ENCODE peak calls at places on chromosomes 4 and X, in six cellular contexts. Y is HCEC 1CT; I is activated naive CD4-positive, alpha-beta T cell treated with anti-CD3 and anti-CD28 coated beads for 36 hours; A is EH; W is effector memory CD4-positive, alpha-beta T cell; K is NCI-H1436. H is an unnamed sample.

GRCh38 chrX:69027181-69028005 is 137.9 kb downstream of the PJA1 start:
- DNase-seq in Y (peak; percentile 15), I (no peak), A (peak; percentile 48), W (no peak), K (no peak), H (peak; percentile 71)

GRCh38 chr4:56112377-56112776 is 163.6 kb downstream of the CEP135 start:
- DNase-seq in Y (no peak), I (no peak), A (no peak), W (no peak), K (no peak), H (no peak)

GRCh38 chrX:123731987-123732678 is 719 bp downstream of the THOC2 start:
- DNase-seq in Y (peak; percentile 13), I (peak; percentile 10), A (peak; percentile 31), W (no peak), K (no peak), H (no peak)

GRCh38 chr4:42627887-42628646 is 28.8 kb downstream of the ATP8A1 start:
- DNase-seq in Y (no peak), I (peak; percentile 76), A (no peak), W (peak; percentile 5), K (peak; percentile 77), H (no peak)

GRCh38 chr4:130568746-130569145 is 1472.8 kb downstream of the C4orf33 start:
- DNase-seq in Y (no peak), I (no peak), A (no peak), W (no peak), K (no peak), H (no peak)

GRCh38 chrX:123731258-123731986 is 1.4 kb downstream of the THOC2 start:
- DNase-seq in Y (peak; percentile 10), I (peak; percentile 43), A (peak; percentile 44), W (no peak), K (no peak), H (peak; percentile 31)

GRCh38 chr4:168630445-168631187 is 133.8 kb downstream of the PALLD start:
- DNase-seq in Y (peak; percentile 58), I (no peak), A (peak; percentile 64), W (no peak), K (no peak), H (peak; percentile 79)

GRCh38 chr4:119490335-119490734 is 138.3 kb downstream of the PDE5A start:
- DNase-seq in Y (peak; percentile 15), I (peak; percentile 6), A (peak; percentile 45), W (no peak), K (no peak), H (peak; percentile 35)

GRCh38 chr4:39446842-39447573 is 11.7 kb downstream of the RPL9 start:
- DNase-seq in Y (no peak), I (peak; percentile 74), A (peak; percentile 22), W (peak; percentile 15), K (no peak), H (peak; percentile 57)

GRCh38 chrX:145506225-145506624 is 258.9 kb downstream of the SPANXN1 start:
- DNase-seq in Y (no peak), I (no peak), A (no peak), W (no peak), K (no peak), H (no peak)

GRCh38 chr4:123922847-123923246 is 526.3 kb downstream of the SPRY1 start:
- DNase-seq in Y (no peak), I (no peak), A (peak; percentile 59), W (no peak), K (no peak), H (no peak)

GRCh38 chrX:18271725-18272124 is 51.0 kb upstream of the BEND2 start:
- DNase-seq in Y (no peak), I (no peak), A (no peak), W (no peak), K (no peak), H (no peak)

GRCh38 chr4:138199568-138200235 is 42.4 kb downstream of the SLC7A11 start:
- DNase-seq in Y (no peak), I (no peak), A (peak; percentile 22), W (no peak), K (no peak), H (no peak)

GRCh38 chr4:26263165-26263564 is 57.6 kb upstream of the RBPJ start:
- DNase-seq in Y (no peak), I (no peak), A (no peak), W (no peak), K (peak; percentile 21), H (no peak)

GRCh38 chr4:168654206-168655174 is 157.6 kb downstream of the PALLD start:
- DNase-seq in Y (no peak), I (no peak), A (peak; percentile 21), W (no peak), K (peak; percentile 54), H (no peak)

GRCh38 chr4:57184378-57185031 is 74.3 kb upstream of the IGFBP7 start:
- DNase-seq in Y (no peak), I (no peak), A (no peak), W (no peak), K (no peak), H (no peak)

GRCh38 chr4:181235361-181235760 is 1007.8 kb upstream of the TENM3 start:
- DNase-seq in Y (no peak), I (no peak), A (no peak), W (no peak), K (peak; percentile 79), H (no peak)

GRCh38 chr4:15729910-15730533 is 27.2 kb downstream of the BST1 start:
- DNase-seq in Y (peak; percentile 24), I (peak; percentile 54), A (peak; percentile 59), W (no peak), K (peak; percentile 0), H (peak; percentile 40)

GRCh38 chr4:176335421-176335820 is 15.7 kb downstream of the SPCS3 start:
- DNase-seq in Y (peak; percentile 75), I (no peak), A (peak; percentile 56), W (no peak), K (no peak), H (no peak)

GRCh38 chrX:39953879-39954278 is 143.9 kb downstream of the BCOR start:
- DNase-seq in Y (peak; percentile 48), I (no peak), A (peak; percentile 75), W (no peak), K (no peak), H (peak; percentile 77)

GRCh38 chrX:120291211-120291610 is 20.1 kb downstream of the TMEM255A start:
- DNase-seq in Y (no peak), I (no peak), A (no peak), W (no peak), K (peak; percentile 35), H (no peak)

GRCh38 chr4:80005863-80006262 is 67.2 kb downstream of the ANTXR2 start:
- DNase-seq in Y (peak; percentile 41), I (peak; percentile 37), A (peak; percentile 58), W (no peak), K (no peak), H (no peak)

GRCh38 chr4:20299515-20299914 is 47.8 kb downstream of the SLIT2 start:
- DNase-seq in Y (peak; percentile 16), I (no peak), A (peak; percentile 58), W (no peak), K (no peak), H (peak; percentile 45)

GRCh38 chr4:73832651-73833237 is 3.7 kb upstream of the CXCL6 start:
- DNase-seq in Y (no peak), I (no peak), A (peak; percentile 58), W (no peak), K (no peak), H (no peak)

GRCh38 chr4:124426279-124426678 is 286.3 kb downstream of the ANKRD50 start:
- DNase-seq in Y (no peak), I (no peak), A (no peak), W (no peak), K (no peak), H (no peak)

GRCh38 chr4:168853770-168854169 is 156.3 kb downstream of the CBR4 start:
- DNase-seq in Y (no peak), I (no peak), A (no peak), W (no peak), K (no peak), H (no peak)

GRCh38 chr4:119729815-119730643 is 101.4 kb upstream of the PDE5A start:
- DNase-seq in Y (peak; percentile 81), I (no peak), A (peak; percentile 96), W (no peak), K (no peak), H (peak; percentile 98)

GRCh38 chrX:53251307-53251706 is 26.3 kb upstream of the KDM5C start:
- DNase-seq in Y (peak; percentile 78), I (no peak), A (peak; percentile 46), W (no peak), K (no peak), H (no peak)

GRCh38 chr4:10457255-10457801 is at the start of gene ZNF518B:
- DNase-seq in Y (peak; percentile 11), I (peak; percentile 69), A (peak; percentile 67), W (peak; percentile 64), K (peak; percentile 0), H (peak; percentile 28)

GRCh38 chr4:117400039-117400835 is 314.9 kb upstream of the TRAM1L1 start:
- DNase-seq in Y (peak; percentile 1), I (no peak), A (peak; percentile 39), W (no peak), K (no peak), H (peak; percentile 35)

GRCh38 chrX:53048169-53049126 is at the start of gene GPR173:
- DNase-seq in Y (peak; percentile 66), I (no peak), A (peak; percentile 82), W (no peak), K (peak; percentile 58), H (peak; percentile 43)

GRCh38 chr4:76585270-76585669 is 150.2 kb downstream of the SHROOM3 start:
- DNase-seq in Y (no peak), I (no peak), A (no peak), W (no peak), K (no peak), H (peak; percentile 92)

GRCh38 chr4:29588615-29589014 is 1131.6 kb upstream of the PCDH7 start:
- DNase-seq in Y (no peak), I (no peak), A (no peak), W (no peak), K (no peak), H (no peak)

GRCh38 chrX:128816919-128817318 is 706.4 kb downstream of the SMARCA1 start:
- DNase-seq in Y (no peak), I (no peak), A (no peak), W (no peak), K (peak; percentile 29), H (no peak)

GRCh38 chr4:168993724-168994510 is 16.1 kb downstream of the CBR4 start:
- DNase-seq in Y (no peak), I (no peak), A (peak; percentile 54), W (no peak), K (no peak), H (peak; percentile 25)

GRCh38 chrX:48512371-48512935 is 3.7 kb downstream of the PORCN start:
- DNase-seq in Y (no peak), I (no peak), A (no peak), W (no peak), K (no peak), H (no peak)

GRCh38 chrX:8846271-8846670 is 45.1 kb upstream of the FAM9A start:
- DNase-seq in Y (no peak), I (no peak), A (no peak), W (no peak), K (no peak), H (no peak)

GRCh38 chr4:47668810-47669408 is 169.0 kb downstream of the CORIN start:
- DNase-seq in Y (peak; percentile 26), I (peak; percentile 27), A (peak; percentile 60), W (no peak), K (peak; percentile 50), H (peak; percentile 53)

H was measured in brain microvascular endothelial cell.